ENCODE peak calls at places on chromosomes 7 and 10, in six cellular contexts. One of them, this sample, is unnamed.
A peak's percentile ranks its signal among the peaks of the same experiment; 100 is the strongest.

GRCh38 chr10:21002097-21002878 is 105.2 kb upstream of the NEBL start:
- DNase-seq in right cardiac atrium: no peak
- DNase-seq in endodermal cell: no peak
- DNase-seq in stomach: no peak
- DNase-seq in substantia nigra: no peak
- DNase-seq in GM23338: no peak
- DNase-seq in this sample: no peak

GRCh38 chr7:20329389-20330175 is 1.1 kb upstream of the ITGB8 start:
- DNase-seq in right cardiac atrium: peak; percentile 80
- DNase-seq in endodermal cell: peak; percentile 86
- DNase-seq in stomach: peak; percentile 59
- DNase-seq in substantia nigra: peak; percentile 73
- DNase-seq in GM23338: peak; percentile 90
- DNase-seq in this sample: peak; percentile 88

GRCh38 chr10:75592014-75592842 is 160.8 kb downstream of the LRMDA start:
- DNase-seq in right cardiac atrium: peak; percentile 46
- DNase-seq in endodermal cell: no peak
- DNase-seq in stomach: no peak
- DNase-seq in substantia nigra: no peak
- DNase-seq in GM23338: no peak
- DNase-seq in this sample: peak; percentile 71

GRCh38 chr7:117612637-117613036 is 132.8 kb downstream of the CFTR start:
- DNase-seq in right cardiac atrium: no peak
- DNase-seq in endodermal cell: no peak
- DNase-seq in stomach: no peak
- DNase-seq in substantia nigra: no peak
- DNase-seq in GM23338: peak; percentile 8
- DNase-seq in this sample: no peak

GRCh38 chr10:114266521-114266920 is 27.5 kb downstream of the VWA2 start:
- DNase-seq in right cardiac atrium: peak; percentile 75
- DNase-seq in endodermal cell: no peak
- DNase-seq in stomach: peak; percentile 81
- DNase-seq in substantia nigra: no peak
- DNase-seq in GM23338: no peak
- DNase-seq in this sample: peak; percentile 10

GRCh38 chr7:103140061-103140460 is 8.8 kb downstream of the NAPEPLD start:
- DNase-seq in right cardiac atrium: no peak
- DNase-seq in endodermal cell: no peak
- DNase-seq in stomach: no peak
- DNase-seq in substantia nigra: no peak
- DNase-seq in GM23338: no peak
- DNase-seq in this sample: no peak

GRCh38 chr7:156456503-156457115 is 184.0 kb upstream of the RNF32 start:
- DNase-seq in right cardiac atrium: no peak
- DNase-seq in endodermal cell: peak; percentile 56
- DNase-seq in stomach: no peak
- DNase-seq in substantia nigra: no peak
- DNase-seq in GM23338: no peak
- DNase-seq in this sample: no peak

GRCh38 chr7:39746162-39746782 is 122.9 kb downstream of the RALA start:
- DNase-seq in right cardiac atrium: peak; percentile 87
- DNase-seq in endodermal cell: peak; percentile 94
- DNase-seq in stomach: peak; percentile 80
- DNase-seq in substantia nigra: peak; percentile 76
- DNase-seq in GM23338: peak; percentile 95
- DNase-seq in this sample: no peak

GRCh38 chr7:131222171-131222570 is 105.5 kb upstream of the MKLN1 start:
- DNase-seq in right cardiac atrium: no peak
- DNase-seq in endodermal cell: no peak
- DNase-seq in stomach: no peak
- DNase-seq in substantia nigra: no peak
- DNase-seq in GM23338: no peak
- DNase-seq in this sample: no peak

GRCh38 chr7:29808075-29808786 is 1.9 kb downstream of the WIPF3 start:
- DNase-seq in right cardiac atrium: no peak
- DNase-seq in endodermal cell: no peak
- DNase-seq in stomach: no peak
- DNase-seq in substantia nigra: no peak
- DNase-seq in GM23338: no peak
- DNase-seq in this sample: no peak

GRCh38 chr7:4072161-4072925 is 609.8 kb upstream of the FOXK1 start:
- DNase-seq in right cardiac atrium: no peak
- DNase-seq in endodermal cell: peak; percentile 29
- DNase-seq in stomach: peak; percentile 14
- DNase-seq in substantia nigra: no peak
- DNase-seq in GM23338: no peak
- DNase-seq in this sample: no peak

GRCh38 chr7:117975436-117975835 is 102.2 kb upstream of the CTTNBP2 start:
- DNase-seq in right cardiac atrium: no peak
- DNase-seq in endodermal cell: no peak
- DNase-seq in stomach: no peak
- DNase-seq in substantia nigra: no peak
- DNase-seq in GM23338: no peak
- DNase-seq in this sample: no peak

GRCh38 chr7:108480311-108480710 is 24.1 kb upstream of the NRCAM start:
- DNase-seq in right cardiac atrium: no peak
- DNase-seq in endodermal cell: no peak
- DNase-seq in stomach: no peak
- DNase-seq in substantia nigra: no peak
- DNase-seq in GM23338: no peak
- DNase-seq in this sample: no peak

DNA sequence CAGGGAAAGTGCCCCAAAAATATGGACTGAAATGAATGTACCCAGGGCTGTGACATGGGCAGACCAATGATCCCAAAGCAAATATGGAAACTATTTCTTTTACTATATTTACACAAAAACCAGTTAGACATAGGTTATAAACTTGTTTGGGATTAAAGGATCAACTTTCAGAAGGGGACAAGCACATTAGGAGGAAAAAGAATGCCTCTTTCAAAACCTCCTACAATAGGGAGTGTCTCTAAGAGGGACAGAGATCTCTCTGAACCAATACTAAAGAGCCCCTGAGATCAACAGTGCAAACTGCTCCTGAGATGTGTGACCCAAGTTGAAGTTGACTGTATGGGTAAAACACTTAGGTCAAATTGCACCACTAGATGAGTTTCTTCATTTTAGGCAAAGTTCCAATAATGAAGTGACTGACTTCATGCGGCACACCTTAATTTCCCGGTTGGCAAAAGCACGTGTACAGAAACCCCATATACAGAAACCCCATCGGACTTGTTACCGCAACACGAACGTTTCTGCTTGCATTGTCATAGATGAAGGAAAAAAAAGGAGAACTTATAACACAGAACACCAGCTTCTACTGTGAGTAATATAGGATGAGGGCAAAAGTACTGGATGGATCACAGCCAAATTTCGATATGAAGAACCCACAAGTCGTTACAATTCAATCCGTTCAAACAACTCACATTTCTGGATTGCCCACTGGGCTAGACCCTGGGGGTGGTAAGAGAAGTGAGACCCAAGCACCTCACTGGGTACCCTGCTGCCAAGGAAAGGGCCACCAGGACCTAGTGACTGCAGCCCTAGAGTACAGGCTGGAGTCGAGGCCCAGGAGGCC is 4.3 kb downstream of the SVIL start:
- DNase-seq in right cardiac atrium: no peak
- DNase-seq in endodermal cell: no peak
- DNase-seq in stomach: no peak
- DNase-seq in substantia nigra: no peak
- DNase-seq in GM23338: no peak
- DNase-seq in this sample: no peak
- H3K27ac ChIP-seq in right cardiac atrium: peak overlapping the region; percentile 37
- H3K27ac ChIP-seq in endodermal cell: no peak overlapping the region
- H3K27ac ChIP-seq in stomach: no peak overlapping the region
- H3K27ac ChIP-seq in substantia nigra: no peak overlapping the region
- H3K27ac ChIP-seq in GM23338: no peak overlapping the region
- H3K27ac ChIP-seq in this sample: no peak overlapping the region

GRCh38 chr10:98270786-98271185 is 2.8 kb upstream of the LOXL4 start:
- DNase-seq in right cardiac atrium: no peak
- DNase-seq in endodermal cell: no peak
- DNase-seq in stomach: no peak
- DNase-seq in substantia nigra: no peak
- DNase-seq in GM23338: no peak
- DNase-seq in this sample: no peak

GRCh38 chr10:98268694-98269386 is 846 bp upstream of the LOXL4 start:
- DNase-seq in right cardiac atrium: no peak
- DNase-seq in endodermal cell: no peak
- DNase-seq in stomach: no peak
- DNase-seq in substantia nigra: no peak
- DNase-seq in GM23338: peak; percentile 47
- DNase-seq in this sample: peak; percentile 73

GRCh38 chr10:98267894-98268693 is at the start of gene LOXL4:
- DNase-seq in right cardiac atrium: peak; percentile 72
- DNase-seq in endodermal cell: peak; percentile 80
- DNase-seq in stomach: no peak
- DNase-seq in substantia nigra: no peak
- DNase-seq in GM23338: peak; percentile 45
- DNase-seq in this sample: peak; percentile 84

GRCh38 chr10:98270026-98270740 is 2.2 kb upstream of the LOXL4 start:
- DNase-seq in right cardiac atrium: no peak
- DNase-seq in endodermal cell: peak; percentile 53
- DNase-seq in stomach: no peak
- DNase-seq in substantia nigra: no peak
- DNase-seq in GM23338: no peak
- DNase-seq in this sample: no peak

GRCh38 chr10:98269435-98269912 is 1.5 kb upstream of the LOXL4 start:
- DNase-seq in right cardiac atrium: peak; percentile 88
- DNase-seq in endodermal cell: peak; percentile 84
- DNase-seq in stomach: no peak
- DNase-seq in substantia nigra: peak; percentile 24
- DNase-seq in GM23338: peak; percentile 56
- DNase-seq in this sample: peak; percentile 95
- H3K27ac ChIP-seq in right cardiac atrium: peak overlapping the region; percentile 49
- H3K27ac ChIP-seq in endodermal cell: no peak overlapping the region
- H3K27ac ChIP-seq in stomach: no peak overlapping the region
- H3K27ac ChIP-seq in substantia nigra: no peak overlapping the region
- H3K27ac ChIP-seq in GM23338: no peak overlapping the region
- H3K27ac ChIP-seq in this sample: peak overlapping the region; percentile 65

DNA sequence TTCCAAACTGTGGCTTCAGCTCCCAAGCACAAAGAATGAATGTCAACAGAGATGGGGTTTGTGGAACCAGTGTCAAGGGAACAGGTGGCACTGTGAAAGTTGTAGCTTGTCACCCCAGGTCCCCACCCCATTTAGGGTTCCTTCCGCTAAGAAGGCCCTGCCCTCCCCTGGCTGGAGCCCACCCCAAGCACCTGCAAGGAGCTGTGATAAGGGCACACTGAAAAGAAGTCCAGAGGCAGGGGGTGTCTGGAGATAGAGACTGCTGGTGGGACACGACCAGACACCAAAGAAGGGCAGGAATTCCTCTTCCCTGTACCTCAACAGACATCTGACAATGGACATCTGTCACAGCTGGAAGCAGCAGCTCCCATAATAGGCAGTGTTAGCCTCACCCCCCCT is 4.5 kb downstream of the GRID1 start:
- DNase-seq in right cardiac atrium: no peak
- DNase-seq in endodermal cell: peak; percentile 26
- DNase-seq in stomach: no peak
- DNase-seq in substantia nigra: no peak
- DNase-seq in GM23338: no peak
- DNase-seq in this sample: no peak
- H3K27ac ChIP-seq in right cardiac atrium: no peak overlapping the region
- H3K27ac ChIP-seq in endodermal cell: no peak overlapping the region
- H3K27ac ChIP-seq in stomach: no peak overlapping the region
- H3K27ac ChIP-seq in substantia nigra: peak overlapping the region; percentile 92
- H3K27ac ChIP-seq in GM23338: no peak overlapping the region
- H3K27ac ChIP-seq in this sample: no peak overlapping the region

DNA sequence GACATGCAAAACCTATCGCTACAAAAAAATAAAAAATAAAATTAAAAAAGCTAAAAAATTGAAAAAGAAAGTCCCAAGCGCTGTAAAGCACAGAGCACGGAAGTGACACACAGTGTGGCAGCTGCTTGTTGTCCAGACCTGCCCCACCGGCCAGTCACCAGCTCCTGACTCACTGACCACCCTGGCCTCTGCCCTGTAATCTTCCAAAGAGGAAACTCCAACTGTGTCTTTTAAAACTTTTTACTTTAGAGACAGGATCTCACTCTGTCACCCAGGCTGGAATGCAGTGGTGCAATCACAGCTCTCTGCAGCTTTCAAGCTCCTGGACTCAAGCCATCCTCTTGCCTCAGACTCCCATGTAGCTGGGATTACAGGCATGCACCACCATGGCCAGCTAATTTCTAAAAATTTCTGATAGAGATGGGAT is 23.6 kb downstream of the GNA12 start:
- DNase-seq in right cardiac atrium: peak; percentile 86
- DNase-seq in endodermal cell: no peak
- DNase-seq in stomach: peak; percentile 58
- DNase-seq in substantia nigra: no peak
- DNase-seq in GM23338: no peak
- DNase-seq in this sample: peak; percentile 89
- H3K27ac ChIP-seq in right cardiac atrium: peak overlapping the region; percentile 55
- H3K27ac ChIP-seq in endodermal cell: no peak overlapping the region
- H3K27ac ChIP-seq in stomach: peak overlapping the region; percentile 42
- H3K27ac ChIP-seq in substantia nigra: no peak overlapping the region
- H3K27ac ChIP-seq in GM23338: peak overlapping the region; percentile 96
- H3K27ac ChIP-seq in this sample: peak overlapping the region; percentile 33

DNA sequence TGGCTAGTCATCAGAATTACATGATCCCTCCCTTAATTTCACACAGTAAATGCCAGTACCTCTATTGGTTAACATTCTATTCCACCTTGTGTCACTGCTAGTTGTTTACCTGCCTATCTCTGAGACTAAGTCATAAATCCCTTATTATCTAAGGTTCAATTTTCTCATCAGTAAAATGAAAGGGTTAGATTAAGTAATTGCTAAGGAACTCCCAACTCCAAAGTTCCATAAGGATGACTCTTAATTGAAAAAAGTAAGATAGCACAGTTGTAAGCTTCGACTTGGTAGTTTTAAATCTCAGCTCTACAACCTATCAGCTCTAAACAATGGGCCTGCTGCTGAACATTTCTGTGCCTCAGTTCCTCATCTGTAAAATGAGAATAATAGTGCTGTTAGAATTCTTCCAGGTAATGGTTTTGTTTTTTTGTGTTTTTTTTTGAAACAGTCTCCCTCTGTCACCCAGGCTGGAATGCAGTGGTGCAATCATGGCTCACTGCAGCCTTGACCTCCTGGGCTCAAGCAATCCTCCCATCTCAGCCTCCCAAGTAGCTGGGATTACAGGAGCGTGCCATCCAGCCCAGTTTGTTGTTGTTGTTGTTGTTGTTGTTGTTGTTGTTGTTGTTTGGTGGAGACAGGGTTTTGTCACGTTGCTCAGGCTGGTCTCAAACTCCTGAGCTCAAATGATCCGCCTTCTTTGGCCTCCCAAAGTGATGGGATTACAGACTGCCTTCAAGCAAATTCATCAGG is 35.6 kb downstream of the SRPK2 start:
- DNase-seq in right cardiac atrium: peak; percentile 12
- DNase-seq in endodermal cell: no peak
- DNase-seq in stomach: no peak
- DNase-seq in substantia nigra: no peak
- DNase-seq in GM23338: no peak
- DNase-seq in this sample: no peak
- H3K27ac ChIP-seq in right cardiac atrium: no peak overlapping the region
- H3K27ac ChIP-seq in endodermal cell: no peak overlapping the region
- H3K27ac ChIP-seq in stomach: no peak overlapping the region
- H3K27ac ChIP-seq in substantia nigra: no peak overlapping the region
- H3K27ac ChIP-seq in GM23338: no peak overlapping the region
- H3K27ac ChIP-seq in this sample: no peak overlapping the region

GRCh38 chr10:28087675-28088351 is 88.9 kb upstream of the ODAD2 start:
- DNase-seq in right cardiac atrium: no peak
- DNase-seq in endodermal cell: no peak
- DNase-seq in stomach: no peak
- DNase-seq in substantia nigra: no peak
- DNase-seq in GM23338: no peak
- DNase-seq in this sample: no peak
- H3K27ac ChIP-seq in right cardiac atrium: no peak overlapping the region
- H3K27ac ChIP-seq in endodermal cell: no peak overlapping the region
- H3K27ac ChIP-seq in stomach: no peak overlapping the region
- H3K27ac ChIP-seq in substantia nigra: no peak overlapping the region
- H3K27ac ChIP-seq in GM23338: no peak overlapping the region
- H3K27ac ChIP-seq in this sample: no peak overlapping the region

GRCh38 chr10:27504897-27505457 is 873 bp downstream of the RAB18 start:
- DNase-seq in right cardiac atrium: no peak
- DNase-seq in endodermal cell: no peak
- DNase-seq in stomach: no peak
- DNase-seq in substantia nigra: no peak
- DNase-seq in GM23338: no peak
- DNase-seq in this sample: no peak
- H3K27ac ChIP-seq in right cardiac atrium: peak overlapping the region; percentile 89
- H3K27ac ChIP-seq in endodermal cell: no peak overlapping the region
- H3K27ac ChIP-seq in stomach: peak overlapping the region; percentile 90
- H3K27ac ChIP-seq in substantia nigra: peak overlapping the region; percentile 70
- H3K27ac ChIP-seq in GM23338: no peak overlapping the region
- H3K27ac ChIP-seq in this sample: peak overlapping the region; percentile 89